ENCODE peak calls at places on chromosome 19, in eight cellular contexts. S is NCI-H460, L is tibial artery, H is amniotic epithelial cell, B is NT2/D1, M is NCI-H1436, R is heart left ventricle, Z is iris pigment epithelial cell. C is an unnamed sample.

GRCh38 chr19:54338521-54338920 is 441 bp downstream of the LILRA4 start:
- DNase-seq in Z (no peak), S (no peak), R (no peak), B (no peak), L (no peak), H (no peak), M (no peak), C (peak; percentile 74)

GRCh38 chr19:6252066-6252465 is 27.7 kb downstream of the MLLT1 start:
- DNase-seq in R (no peak), L (no peak), Z (no peak), H (no peak), M (no peak), S (no peak), B (no peak), C (no peak)

GRCh38 chr19:7397687-7398086 is 49.0 kb downstream of the ARHGEF18 start:
- DNase-seq in Z (peak; percentile 98), R (no peak), S (no peak), M (no peak), L (no peak), H (peak; percentile 98), B (no peak), C (no peak)

GRCh38 chr19:49097453-49098288 is 12.4 kb downstream of the SNRNP70 start:
- DNase-seq in B (no peak), R (peak; percentile 67), H (peak; percentile 52), S (peak; percentile 69), M (peak; percentile 79), Z (peak; percentile 75), L (peak; percentile 52), C (no peak)

GRCh38 chr19:7505682-7506384 is 10.1 kb upstream of the ZNF358 start:
- DNase-seq in M (peak; percentile 88), H (peak; percentile 42), Z (no peak), L (no peak), S (no peak), R (no peak), B (no peak), C (no peak)

GRCh38 chr19:387777-388176 is 21.2 kb downstream of the C2CD4C start:
- DNase-seq in R (no peak), B (no peak), H (no peak), L (no peak), Z (no peak), M (no peak), S (no peak), C (no peak)

GRCh38 chr19:2729943-2730818 is 9.0 kb upstream of the DIRAS1 start:
- DNase-seq in Z (no peak), R (no peak), S (no peak), M (no peak), L (no peak), B (no peak), H (no peak), C (no peak)

GRCh38 chr19:17604372-17605025 is 49.0 kb downstream of the COLGALT1 start:
- DNase-seq in S (no peak), L (no peak), Z (no peak), R (no peak), H (no peak), M (no peak), B (no peak), C (no peak)

GRCh38 chr19:49481020-49481683 is 6.3 kb upstream of the RPL13A start:
- DNase-seq in B (no peak), Z (no peak), H (no peak), S (no peak), L (no peak), M (no peak), R (no peak), C (no peak)

GRCh38 chr19:1256646-1257474 is 8.5 kb downstream of the MIDN start:
- DNase-seq in B (no peak), S (no peak), L (no peak), R (no peak), H (no peak), Z (no peak), M (no peak), C (no peak)

GRCh38 chr19:7109678-7110289 is 40.3 kb downstream of the ZNF557 start:
- DNase-seq in H (no peak), S (no peak), B (peak; percentile 82), R (no peak), Z (peak; percentile 29), M (no peak), L (no peak), C (no peak)